ENCODE peak calls at places on chromosome 15, in eight cellular contexts. S, J, T, M, K, L, D and O are unnamed samples.

GRCh38 chr15:29348308-29348914 is 78.8 kb upstream of the NSMCE3 start:
- DNase-seq in S (peak), J (peak), T (no peak), M (no peak), K (peak), L (peak), D (no peak), O (no peak)

GRCh38 chr15:38192496-38192895 is 60.1 kb upstream of the SPRED1 start:
- DNase-seq in S (no peak), J (no peak), T (no peak), M (no peak), K (no peak), L (no peak), D (no peak), O (no peak)

GRCh38 chr15:39878401-39878775 is 41.7 kb downstream of the GPR176 start:
- DNase-seq in S (no peak), J (no peak), T (no peak), M (peak), K (no peak), L (no peak), D (no peak), O (no peak)

GRCh38 chr15:99967841-99968371 is 234.7 kb upstream of the LYSMD4 start:
- DNase-seq in S (no peak), J (no peak), T (no peak), M (peak), K (no peak), L (peak), D (no peak), O (no peak)

GRCh38 chr15:90872481-90873184 is 4.2 kb downstream of the FURIN start:
- DNase-seq in S (no peak), J (no peak), T (no peak), M (peak), K (peak), L (no peak), D (peak), O (peak)

GRCh38 chr15:43285609-43286037 is 18.9 kb upstream of the TGM5 start:
- DNase-seq in S (peak), J (peak), T (peak), M (peak), K (peak), L (no peak), D (peak), O (peak)

GRCh38 chr15:57468486-57468885 is 92.2 kb downstream of the CGNL1 start:
- DNase-seq in S (no peak), J (no peak), T (no peak), M (no peak), K (no peak), L (no peak), D (no peak), O (no peak)

GRCh38 chr15:97998307-97999071 is 38.0 kb downstream of the ARRDC4 start:
- DNase-seq in S (no peak), J (no peak), T (no peak), M (peak), K (no peak), L (no peak), D (no peak), O (peak)

GRCh38 chr15:90994059-90994416 is 297 bp downstream of the PRC1 start:
- DNase-seq in S (no peak), J (no peak), T (peak), M (no peak), K (peak), L (no peak), D (no peak), O (no peak)

GRCh38 chr15:85099195-85099803 is 117.6 kb downstream of the PDE8A start:
- DNase-seq in S (no peak), J (no peak), T (no peak), M (no peak), K (no peak), L (no peak), D (no peak), O (no peak)

GRCh38 chr15:80309769-80310384 is 57.9 kb upstream of the CTXND1 start:
- DNase-seq in S (peak), J (no peak), T (peak), M (peak), K (peak), L (no peak), D (peak), O (no peak)

GRCh38 chr15:77291107-77291506 is 128.8 kb downstream of the PEAK1 start:
- DNase-seq in S (no peak), J (no peak), T (no peak), M (no peak), K (no peak), L (no peak), D (no peak), O (no peak)

GRCh38 chr15:41683955-41684354 is 23.8 kb downstream of the MGA start:
- DNase-seq in S (no peak), J (no peak), T (no peak), M (no peak), K (no peak), L (no peak), D (no peak), O (no peak)

GRCh38 chr15:85563328-85563727 is 182.9 kb downstream of the AKAP13 start:
- DNase-seq in S (peak), J (no peak), T (no peak), M (no peak), K (peak), L (no peak), D (peak), O (no peak)

GRCh38 chr15:69253156-69253555 is 45.6 kb upstream of the PAQR5 start:
- DNase-seq in S (no peak), J (no peak), T (no peak), M (peak), K (peak), L (no peak), D (peak), O (peak)

GRCh38 chr15:35925634-35926380 is 379.8 kb upstream of the DPH6 start:
- DNase-seq in S (peak), J (no peak), T (no peak), M (peak), K (peak), L (no peak), D (no peak), O (peak)

GRCh38 chr15:88630141-88630721 is 8.6 kb upstream of the ISG20 start:
- DNase-seq in S (no peak), J (no peak), T (no peak), M (peak), K (no peak), L (peak), D (no peak), O (peak)

GRCh38 chr15:56866798-56867197 is 51.6 kb upstream of the TCF12 start:
- DNase-seq in S (no peak), J (no peak), T (no peak), M (peak), K (no peak), L (no peak), D (no peak), O (no peak)

GRCh38 chr15:90934949-90935751 is at the start of gene UNC45A:
- DNase-seq in S (peak), J (peak), T (peak), M (peak), K (peak), L (peak), D (no peak), O (peak)

GRCh38 chr15:77542491-77543001 is 90.2 kb downstream of the LINGO1 start:
- DNase-seq in S (peak), J (no peak), T (no peak), M (peak), K (peak), L (peak), D (no peak), O (peak)

GRCh38 chr15:54941417-54941816 is 255.3 kb downstream of the RSL24D1 start:
- DNase-seq in S (no peak), J (no peak), T (no peak), M (no peak), K (no peak), L (no peak), D (no peak), O (no peak)

GRCh38 chr15:81829918-81830317 is 215.9 kb downstream of the MEX3B start:
- DNase-seq in S (no peak), J (no peak), T (no peak), M (no peak), K (no peak), L (no peak), D (no peak), O (no peak)

GRCh38 chr15:31347067-31347975 is 20.7 kb downstream of the KLF13 start:
- DNase-seq in S (no peak), J (no peak), T (no peak), M (no peak), K (no peak), L (no peak), D (no peak), O (no peak)

GRCh38 chr15:95953032-95953431 is 377.5 kb upstream of the NR2F2 start:
- DNase-seq in S (no peak), J (no peak), T (no peak), M (no peak), K (no peak), L (no peak), D (no peak), O (no peak)

GRCh38 chr15:32053717-32054116 is 23.4 kb downstream of the CHRNA7 start:
- DNase-seq in S (no peak), J (no peak), T (no peak), M (no peak), K (no peak), L (no peak), D (no peak), O (no peak)

GRCh38 chr15:73139416-73140082 is 87.3 kb downstream of the NEO1 start:
- DNase-seq in S (no peak), J (no peak), T (no peak), M (no peak), K (no peak), L (no peak), D (no peak), O (no peak)

GRCh38 chr15:56608140-56608778 is 125.0 kb downstream of the ZNF280D start:
- DNase-seq in S (no peak), J (no peak), T (no peak), M (no peak), K (peak), L (no peak), D (no peak), O (no peak)

GRCh38 chr15:88604972-88605506 is 16.1 kb upstream of the AEN start:
- DNase-seq in S (no peak), J (no peak), T (no peak), M (no peak), K (no peak), L (no peak), D (no peak), O (no peak)

GRCh38 chr15:90481023-90481422 is 48.7 kb upstream of the CRTC3 start:
- DNase-seq in S (no peak), J (no peak), T (no peak), M (no peak), K (no peak), L (no peak), D (no peak), O (no peak)

GRCh38 chr15:92377083-92377789 is 16.4 kb upstream of the ST8SIA2 start:
- DNase-seq in S (no peak), J (no peak), T (no peak), M (peak), K (peak), L (no peak), D (no peak), O (no peak)

GRCh38 chr15:58369261-58369699 is 62.5 kb upstream of the LIPC start:
- DNase-seq in S (no peak), J (no peak), T (no peak), M (peak), K (no peak), L (no peak), D (peak), O (peak)

GRCh38 chr15:55897560-55898336 is 95.7 kb downstream of the NEDD4 start:
- DNase-seq in S (peak), J (no peak), T (peak), M (peak), K (peak), L (no peak), D (no peak), O (peak)